ENCODE peak calls at places on chromosome 3, in eight cellular contexts. E is cardiac muscle cell, N is cardiac fibroblast, C is testis, K is AG04450, Q is AG04449, S is fibroblast of the aortic adventitia, R is transverse colon. U is an unnamed sample.

GRCh38 chr3:185958626-185959025 is 20.8 kb upstream of the TRA2B start:
- DNase-seq in N (peak), S (peak), Q (no peak), R (no peak), K (no peak), C (no peak), E (peak), U (peak)

GRCh38 chr3:25493786-25494185 is 65.7 kb downstream of the RARB start:
- DNase-seq in Q (peak), R (no peak), K (no peak), C (no peak), E (peak), N (peak), S (peak), U (peak)

GRCh38 chr3:117750674-117751073 is 1041.1 kb downstream of the TUSC7 start:
- DNase-seq in Q (no peak), S (no peak), K (no peak), C (no peak), E (no peak), R (no peak), N (no peak), U (no peak)

GRCh38 chr3:198113219-198114053 is 153.4 kb downstream of the LMLN start:
- DNase-seq in Q (no peak), K (no peak), R (no peak), E (peak), C (peak), N (peak), S (no peak), U (no peak)

GRCh38 chr3:172103724-172104123 is 64.3 kb downstream of the FNDC3B start:
- DNase-seq in C (no peak), N (peak), S (peak), K (no peak), Q (peak), R (no peak), E (peak), U (peak)

GRCh38 chr3:13011369-13012227 is 61.6 kb downstream of the IQSEC1 start:
- DNase-seq in K (no peak), S (no peak), R (peak), E (no peak), N (no peak), Q (no peak), C (peak), U (no peak)

GRCh38 chr3:149245738-149246451 is 24.3 kb upstream of the CP start:
- DNase-seq in S (peak), K (no peak), Q (no peak), N (peak), R (no peak), C (no peak), E (peak), U (peak)

GRCh38 chr3:39383913-39384664 is 919 bp downstream of the SLC25A38 start:
- DNase-seq in E (peak), S (peak), Q (peak), C (peak), K (peak), R (peak), N (peak), U (peak)

GRCh38 chr3:33181229-33181628 is 37.4 kb downstream of the SUSD5 start:
- DNase-seq in Q (no peak), S (no peak), R (no peak), K (no peak), C (no peak), E (no peak), N (no peak), U (no peak)

GRCh38 chr3:178388473-178388872 is 147.8 kb upstream of the KCNMB2 start:
- DNase-seq in N (no peak), K (no peak), C (no peak), R (no peak), E (no peak), Q (no peak), S (no peak), U (no peak)

GRCh38 chr3:47578119-47578630 is 490 bp downstream of the CSPG5 start:
- DNase-seq in N (peak), C (peak), R (peak), K (no peak), S (no peak), E (no peak), Q (no peak), U (no peak)

GRCh38 chr3:9153763-9154601 is 95.5 kb downstream of the SRGAP3 start:
- DNase-seq in E (peak), K (no peak), Q (no peak), N (no peak), R (no peak), C (no peak), S (peak), U (no peak)

GRCh38 chr3:126130081-126130855 is 46.3 kb upstream of the SLC41A3 start:
- DNase-seq in Q (no peak), R (peak), N (no peak), S (no peak), K (no peak), C (peak), E (no peak), U (no peak)

GRCh38 chr3:24222165-24222805 is 272.4 kb downstream of the THRB start:
- DNase-seq in N (peak), E (peak), Q (no peak), S (peak), R (no peak), K (no peak), C (no peak), U (no peak)

GRCh38 chr3:134709563-134710312 is 58.9 kb upstream of the KY start:
- DNase-seq in S (peak), Q (no peak), N (peak), R (no peak), C (no peak), E (no peak), K (no peak), U (no peak)

GRCh38 chr3:177212756-177213155 is 15.5 kb upstream of the TBL1XR1 start:
- DNase-seq in R (no peak), S (no peak), K (no peak), C (no peak), Q (no peak), E (no peak), N (no peak), U (no peak)

GRCh38 chr3:13077431-13078157 is 4.4 kb upstream of the IQSEC1 start:
- DNase-seq in C (peak), R (no peak), K (no peak), E (no peak), S (peak), Q (no peak), N (no peak), U (no peak)

DNA sequence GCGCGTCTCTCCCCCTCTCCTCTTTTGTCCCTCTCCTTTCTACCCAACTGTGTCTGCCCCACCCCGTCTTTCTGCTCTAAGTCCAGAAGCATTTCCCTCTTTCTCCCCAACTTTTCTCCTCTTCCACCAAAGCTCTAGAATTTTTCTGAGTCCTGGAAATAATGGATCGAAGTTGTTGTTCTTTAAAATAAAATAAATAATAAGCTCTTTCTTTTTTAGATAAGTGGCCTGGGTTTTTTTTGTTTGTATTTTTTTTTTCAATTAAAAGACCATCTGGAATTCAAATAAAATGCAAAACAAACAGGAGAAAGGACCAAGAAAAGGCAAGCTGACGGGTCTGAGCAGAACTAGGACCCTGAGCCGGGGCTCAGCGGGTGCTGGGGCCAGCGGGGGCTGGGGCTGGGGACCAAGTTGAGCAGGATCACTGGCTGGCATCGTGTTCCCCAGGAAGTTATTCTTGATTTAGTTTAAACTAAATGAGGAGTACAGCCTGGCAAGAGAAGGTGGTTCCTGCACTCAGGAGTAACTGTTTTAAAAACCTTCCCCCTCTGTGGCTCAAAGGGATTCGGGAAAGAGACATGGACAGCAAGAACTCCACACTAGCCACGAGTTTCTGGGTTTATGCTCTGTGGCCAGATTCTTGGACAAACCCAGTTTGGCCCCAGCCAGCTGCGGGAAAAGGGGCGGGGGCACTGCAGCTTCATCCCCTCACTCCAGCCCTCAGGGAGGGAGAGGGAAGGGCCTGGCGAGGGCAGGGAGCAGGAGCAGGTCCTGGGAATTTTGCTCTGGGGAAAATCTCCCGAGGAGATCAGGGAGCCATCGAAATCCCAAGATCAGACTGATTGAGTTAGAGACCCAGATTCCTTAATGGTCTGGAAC is 8.4 kb downstream of the GATA2 start:
- DNase-seq in E (no peak), Q (no peak), S (no peak), C (no peak), N (no peak), K (no peak), R (no peak), U (no peak)
- H3K4me3 ChIP-seq in E (no peak), Q (peak), S (no peak), C (no peak), N (peak), K (peak), R (no peak), U (peak)

GRCh38 chr3:72888546-72889309 is 882 bp downstream of the GXYLT2 start:
- DNase-seq in C (peak), K (no peak), R (peak), S (peak), E (peak), Q (no peak), N (peak), U (peak)
- H3K4me3 ChIP-seq in C (peak), K (peak), R (peak), S (peak), E (peak), Q (peak), N (peak), U (peak)

GRCh38 chr3:31503456-31503855 is 29.3 kb upstream of the STT3B start:
- DNase-seq in C (no peak), Q (no peak), S (no peak), N (no peak), E (no peak), K (no peak), R (no peak), U (peak)

GRCh38 chr3:31505353-31506048 is 27.2 kb upstream of the STT3B start:
- DNase-seq in K (no peak), E (no peak), C (no peak), Q (no peak), N (no peak), S (no peak), R (no peak), U (no peak)

GRCh38 chr3:31508452-31509146 is 24.1 kb upstream of the STT3B start:
- DNase-seq in Q (no peak), E (no peak), S (no peak), K (no peak), C (no peak), R (no peak), N (no peak), U (no peak)

GRCh38 chr3:31504230-31504629 is 28.5 kb upstream of the STT3B start:
- DNase-seq in E (no peak), R (no peak), S (no peak), C (no peak), K (no peak), N (no peak), Q (no peak), U (no peak)

GRCh38 chr3:31509147-31509728 is 23.5 kb upstream of the STT3B start:
- DNase-seq in N (no peak), R (no peak), C (no peak), S (no peak), E (no peak), Q (no peak), K (no peak), U (no peak)
- H3K4me3 ChIP-seq in N (no peak), R (no peak), C (no peak), S (no peak), E (no peak), Q (no peak), K (no peak), U (no peak)

GRCh38 chr3:194139085-194139976 is 3.4 kb downstream of the HES1 start:
- DNase-seq in C (peak), R (no peak), Q (no peak), K (no peak), E (peak), S (peak), N (peak), U (peak)
- H3K4me3 ChIP-seq in C (no peak), R (peak), Q (peak), K (no peak), E (no peak), S (no peak), N (no peak), U (peak)

GRCh38 chr3:121545049-121545563 is 682 bp downstream of the POLQ start:
- DNase-seq in C (no peak), E (peak), R (no peak), K (no peak), N (peak), S (no peak), Q (no peak), U (peak)
- H3K4me3 ChIP-seq in C (peak), E (peak), R (peak), K (peak), N (peak), S (peak), Q (peak), U (peak)

GRCh38 chr3:196120291-196120951 is 38.5 kb upstream of the TFRC start:
- DNase-seq in E (no peak), S (no peak), C (no peak), Q (no peak), K (no peak), N (no peak), R (no peak), U (no peak)

GRCh38 chr3:196111939-196112386 is 30.1 kb upstream of the TFRC start:
- DNase-seq in N (no peak), R (no peak), S (no peak), K (no peak), C (no peak), Q (no peak), E (no peak), U (no peak)

GRCh38 chr3:196117809-196118208 is 35.9 kb upstream of the TFRC start:
- DNase-seq in N (no peak), Q (no peak), E (no peak), C (no peak), R (no peak), S (no peak), K (no peak), U (no peak)

GRCh38 chr3:196115678-196116083 is 33.8 kb upstream of the TFRC start:
- DNase-seq in E (no peak), S (no peak), K (no peak), R (no peak), C (no peak), N (no peak), Q (no peak), U (no peak)
- H3K4me3 ChIP-seq in E (no peak), S (no peak), K (no peak), R (no peak), C (no peak), N (no peak), Q (no peak), U (no peak)

GRCh38 chr3:127628788-127629456 is at the start of gene PODXL2:
- DNase-seq in S (peak), C (peak), E (peak), K (no peak), R (peak), N (peak), Q (no peak), U (peak)

GRCh38 chr3:127629462-127630403 is 748 bp downstream of the PODXL2 start:
- DNase-seq in C (no peak), S (no peak), E (no peak), N (no peak), K (no peak), Q (no peak), R (peak), U (no peak)

GRCh38 chr3:127632035-127632434 is 3.0 kb downstream of the PODXL2 start:
- DNase-seq in N (no peak), E (no peak), K (no peak), R (no peak), C (no peak), Q (no peak), S (no peak), U (no peak)

GRCh38 chr3:127632441-127632840 is 3.5 kb downstream of the PODXL2 start:
- DNase-seq in E (peak), Q (no peak), R (no peak), K (no peak), N (no peak), C (no peak), S (no peak), U (no peak)

DNA sequence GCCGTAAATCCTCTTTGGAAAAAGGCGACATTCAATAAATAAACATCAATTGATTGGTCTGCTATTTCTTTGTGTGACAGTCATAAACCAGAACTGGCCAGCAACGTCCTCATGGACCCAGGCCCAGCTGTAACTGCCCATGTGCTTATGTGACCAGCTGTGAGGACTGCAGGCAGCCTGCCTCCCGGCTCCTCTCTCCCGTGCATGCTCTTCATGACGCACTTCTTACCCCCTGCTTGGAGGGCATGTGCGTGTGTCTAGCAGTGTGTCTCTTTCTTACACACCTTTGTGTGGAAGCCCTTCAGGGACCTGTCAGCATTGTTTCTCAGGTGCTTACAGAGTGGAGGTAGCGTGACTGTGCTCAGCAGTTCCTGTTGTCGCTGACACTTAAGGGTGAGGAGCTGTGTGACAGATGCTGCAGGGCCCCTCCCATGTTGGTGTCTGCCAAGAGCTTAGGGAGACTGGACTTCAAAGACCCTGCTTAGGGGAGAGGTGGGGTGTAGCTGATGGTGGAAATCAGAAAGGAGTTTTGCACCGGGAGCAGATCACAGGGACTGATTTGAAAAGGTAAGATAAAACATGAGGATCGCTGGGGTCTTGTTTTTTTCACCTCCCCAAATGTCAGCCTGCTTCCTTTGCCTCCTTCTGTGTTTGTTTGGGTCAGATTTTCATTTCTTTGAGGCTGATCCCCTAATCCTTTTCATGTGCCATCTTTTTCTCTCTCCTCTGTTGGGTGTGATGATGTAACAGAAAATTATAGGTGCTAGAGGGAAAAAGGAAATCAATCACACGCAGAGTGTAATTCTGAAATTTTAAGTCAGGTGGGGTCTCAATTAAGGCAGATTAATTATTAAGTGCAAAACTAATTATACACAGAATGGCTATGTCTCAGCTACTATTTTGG is 2.1 kb downstream of the PODXL2 start:
- DNase-seq in S (no peak), C (no peak), K (no peak), R (no peak), E (no peak), Q (no peak), N (no peak), U (no peak)
- H3K4me3 ChIP-seq in S (no peak), C (no peak), K (no peak), R (no peak), E (no peak), Q (no peak), N (no peak), U (no peak)

GRCh38 chr3:10194328-10195071 is 29.8 kb downstream of the IRAK2 start:
- DNase-seq in N (no peak), C (peak), K (no peak), Q (no peak), S (peak), R (peak), E (no peak), U (no peak)
- H3K4me3 ChIP-seq in N (no peak), C (no peak), K (no peak), Q (no peak), S (no peak), R (no peak), E (no peak), U (no peak)

GRCh38 chr3:37957185-37957936 is 33.2 kb upstream of the VILL start:
- DNase-seq in N (no peak), E (no peak), R (no peak), C (no peak), Q (no peak), S (no peak), K (no peak), U (no peak)
- H3K4me3 ChIP-seq in N (no peak), E (no peak), R (no peak), C (no peak), Q (no peak), S (no peak), K (no peak), U (no peak)